ENCODE peak calls at places on chromosome 13, in five cellular contexts. W is GM23248, T is DND-41, Y is neuronal stem cell, D is GM23338. U is an unnamed sample.

GRCh38 chr13:53150568-53150967 is 122.0 kb downstream of the OLFM4 start:
- DNase-seq in D (no peak), Y (no peak), T (no peak), W (peak; percentile 8), U (no peak)

GRCh38 chr13:57969961-57970360 is 338.4 kb downstream of the PCDH17 start:
- DNase-seq in D (no peak), T (no peak), W (no peak), Y (no peak), U (no peak)

GRCh38 chr13:65638572-65639168 is 1591.5 kb downstream of the PCDH9 start:
- DNase-seq in D (peak; percentile 72), T (no peak), Y (peak; percentile 6), W (peak; percentile 48), U (peak; percentile 56)

GRCh38 chr13:30002577-30002976 is 152.2 kb upstream of the UBL3 start:
- DNase-seq in D (no peak), Y (no peak), W (peak; percentile 80), T (no peak), U (peak; percentile 76)

GRCh38 chr13:43546821-43547220 is 240.0 kb downstream of the ENOX1 start:
- DNase-seq in Y (peak; percentile 18), T (no peak), W (no peak), D (no peak), U (no peak)

GRCh38 chr13:67630640-67631039 is 400.5 kb upstream of the PCDH9 start:
- DNase-seq in W (no peak), D (peak; percentile 6), Y (no peak), T (no peak), U (no peak)

GRCh38 chr13:93951153-93951552 is 528.3 kb downstream of the DCT start:
- DNase-seq in D (peak; percentile 7), Y (no peak), T (no peak), W (peak; percentile 46), U (peak; percentile 7)

GRCh38 chr13:114128624-114129522 is 3.5 kb downstream of the RASA3 start:
- DNase-seq in D (no peak), Y (no peak), W (peak; percentile 98), T (peak; percentile 41), U (peak; percentile 77)

GRCh38 chr13:37889102-37889501 is 19.5 kb upstream of the TRPC4 start:
- DNase-seq in W (peak; percentile 35), Y (no peak), D (no peak), T (no peak), U (no peak)

GRCh38 chr13:29849071-29849541 is 1.3 kb downstream of the UBL3 start:
- DNase-seq in Y (no peak), T (peak; percentile 12), D (peak; percentile 20), W (peak; percentile 61), U (peak; percentile 40)

GRCh38 chr13:91302070-91302469 is 45.4 kb upstream of the MIR17HG start:
- DNase-seq in T (no peak), D (no peak), W (no peak), Y (no peak), U (no peak)

GRCh38 chr13:45851171-45851889 is at the start of gene SIAH3:
- DNase-seq in W (peak; percentile 20), Y (no peak), T (no peak), D (peak; percentile 68), U (no peak)

GRCh38 chr13:47455581-47455980 is 545.5 kb downstream of the SUCLA2 start:
- DNase-seq in D (peak; percentile 12), W (peak; percentile 26), T (no peak), Y (no peak), U (peak; percentile 51)

DNA sequence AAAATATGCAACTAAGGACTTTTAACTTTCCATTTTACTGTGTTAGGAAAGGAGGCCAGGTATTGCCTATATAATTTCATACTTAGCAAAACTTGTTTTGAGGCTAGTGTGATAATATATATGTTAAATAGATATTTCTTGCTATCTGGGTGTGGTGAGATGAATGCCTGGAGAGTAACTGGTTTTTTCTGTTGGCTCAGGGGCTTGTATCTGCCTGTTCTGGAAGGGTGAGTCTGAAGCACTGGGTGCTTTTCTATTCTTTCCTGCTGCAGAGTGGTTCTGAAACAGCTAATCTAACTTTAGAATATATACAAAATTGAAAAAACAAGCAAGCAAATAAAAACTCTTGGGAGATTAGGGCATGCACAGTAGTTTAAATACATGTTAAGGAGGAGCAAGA is 64.6 kb upstream of the MYCBP2 start:
- DNase-seq in W (no peak), T (no peak), Y (no peak), D (no peak), U (no peak)
- H2AFZ ChIP-seq in W (no peak overlapping the region), T (no peak overlapping the region), Y (no peak overlapping the region), D (no peak overlapping the region), U (no peak overlapping the region)

GRCh38 chr13:110572778-110573118 is 11.2 kb upstream of the RAB20 start:
- DNase-seq in Y (no peak), D (no peak), T (no peak), W (no peak), U (no peak)

GRCh38 chr13:110576736-110577476 is 15.4 kb upstream of the RAB20 start:
- DNase-seq in T (no peak), Y (no peak), W (no peak), D (no peak), U (no peak)

GRCh38 chr13:110574161-110574560 is 12.6 kb upstream of the RAB20 start:
- DNase-seq in D (no peak), Y (no peak), W (peak; percentile 51), T (no peak), U (no peak)

GRCh38 chr13:110575322-110576069 is 14.0 kb upstream of the RAB20 start:
- DNase-seq in D (no peak), Y (no peak), T (no peak), W (peak; percentile 39), U (no peak)

DNA sequence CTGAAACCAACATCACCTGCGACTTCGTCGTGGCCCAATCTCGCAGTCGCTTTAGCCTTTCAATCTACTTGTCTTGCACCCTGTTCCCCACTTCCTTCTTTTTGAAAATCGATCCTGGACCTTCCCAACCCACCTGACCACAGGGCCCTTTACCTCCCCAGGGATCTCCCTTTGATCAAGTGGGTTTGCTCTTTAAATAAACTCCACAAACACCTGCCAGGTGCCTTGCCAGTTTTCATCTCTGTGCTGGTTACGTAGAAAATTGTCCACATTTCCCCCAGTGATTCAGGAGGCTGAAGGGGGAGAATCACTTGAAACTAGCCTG is 14.5 kb upstream of the RAB20 start:
- DNase-seq in W (no peak), D (no peak), T (no peak), Y (no peak), U (no peak)
- H2AFZ ChIP-seq in W (no peak overlapping the region), D (peak overlapping the region; percentile 92), T (no peak overlapping the region), Y (no peak overlapping the region), U (no peak overlapping the region)

GRCh38 chr13:112894423-112894672 is 74.7 kb upstream of the MCF2L start:
- DNase-seq in Y (no peak), T (no peak), W (no peak), D (no peak), U (no peak)
- H2AFZ ChIP-seq in Y (peak overlapping the region; percentile 81), T (no peak overlapping the region), W (no peak overlapping the region), D (no peak overlapping the region), U (peak overlapping the region; percentile 61)

GRCh38 chr13:33531484-33531883 is 245.9 kb upstream of the STARD13 start:
- DNase-seq in D (no peak), Y (no peak), T (no peak), W (no peak), U (no peak)

GRCh38 chr13:33541962-33542308 is 256.4 kb upstream of the STARD13 start:
- DNase-seq in T (no peak), D (no peak), Y (no peak), W (no peak), U (no peak)

GRCh38 chr13:33537691-33538090 is 252.1 kb upstream of the STARD13 start:
- DNase-seq in Y (no peak), T (no peak), W (no peak), D (no peak), U (no peak)

GRCh38 chr13:33542309-33543088 is 256.9 kb upstream of the STARD13 start:
- DNase-seq in T (peak; percentile 97), Y (peak; percentile 97), D (peak; percentile 95), W (peak; percentile 100), U (peak; percentile 97)

GRCh38 chr13:33536639-33537425 is 251.3 kb upstream of the STARD13 start:
- DNase-seq in Y (no peak), T (no peak), W (peak; percentile 25), D (no peak), U (peak; percentile 88)
- H2AFZ ChIP-seq in Y (no peak overlapping the region), T (no peak overlapping the region), W (peak overlapping the region; percentile 53), D (no peak overlapping the region), U (peak overlapping the region; percentile 56)

GRCh38 chr13:50085063-50085462 is 69.8 kb downstream of the KCNRG start:
- DNase-seq in D (peak; percentile 78), T (no peak), W (peak; percentile 75), Y (peak; percentile 32), U (peak; percentile 66)
- H2AFZ ChIP-seq in D (no peak overlapping the region), T (no peak overlapping the region), W (peak overlapping the region; percentile 63), Y (no peak overlapping the region), U (peak overlapping the region; percentile 45)

DNA sequence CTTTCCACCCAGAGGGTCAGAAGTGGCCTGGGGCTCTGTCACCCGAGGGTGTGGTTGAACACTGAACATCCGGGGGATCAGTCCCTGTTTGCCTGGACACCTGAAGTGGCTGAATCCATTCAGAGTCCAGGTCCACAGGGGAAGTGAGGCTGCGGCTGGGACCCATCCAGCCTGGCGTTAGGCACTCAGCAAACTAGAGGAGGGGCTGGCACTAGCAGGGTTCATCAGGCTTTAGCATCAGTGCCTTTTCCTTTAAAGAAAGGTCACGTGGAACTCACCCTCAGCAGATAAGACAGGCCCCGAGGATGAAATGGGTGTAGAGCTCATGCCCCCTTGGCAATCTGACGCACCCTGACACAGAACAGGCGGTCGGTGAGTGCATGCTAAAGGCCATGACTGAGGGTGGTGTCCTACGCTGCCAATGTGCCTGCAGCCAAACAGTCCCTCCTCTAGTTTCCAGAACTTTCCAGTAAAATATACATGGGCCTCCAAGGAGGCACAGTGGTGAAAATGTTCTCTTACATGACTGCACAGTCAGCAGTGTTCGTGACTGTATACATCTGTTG is 72.4 kb upstream of the ARHGEF7 start:
- DNase-seq in Y (no peak), D (no peak), T (no peak), W (no peak), U (no peak)
- H2AFZ ChIP-seq in Y (no peak overlapping the region), D (no peak overlapping the region), T (no peak overlapping the region), W (no peak overlapping the region), U (no peak overlapping the region)

GRCh38 chr13:27005556-27005955 is 166.1 kb downstream of the USP12 start:
- DNase-seq in W (no peak), Y (no peak), D (peak; percentile 22), T (no peak), U (no peak)
- H2AFZ ChIP-seq in W (no peak overlapping the region), Y (no peak overlapping the region), D (no peak overlapping the region), T (no peak overlapping the region), U (no peak overlapping the region)

U was measured in PC-3.